ENCODE peak calls at places on chromosomes 12 and 14, in seven cellular contexts. Z is GM13977; W is body of pancreas; K is AG04450; X is activated CD4-positive, alpha-beta T cell treated with anti-CD3 and anti-CD28 coated beads, Interleukin-2, amount 10 ng/mL, durations not matched to agents 7 days and 5 days; J is kidney; E is activated naive CD8-positive, alpha-beta T cell treated with anti-CD3 and anti-CD28 coated beads for 36 hours. P is an unnamed sample.

GRCh38 chr12:67222302-67222701 is 46.9 kb upstream of the CAND1 start:
- DNase-seq in Z (no peak), W (peak), K (no peak), X (no peak), J (no peak), E (no peak), P (no peak)

GRCh38 chr12:102603021-102603420 is 122.7 kb upstream of the IGF1 start:
- DNase-seq in Z (no peak), W (no peak), K (no peak), X (no peak), J (no peak), E (no peak), P (no peak)

GRCh38 chr12:39722511-39722910 is 102.9 kb upstream of the ABCD2 start:
- DNase-seq in Z (no peak), W (no peak), K (no peak), X (no peak), J (no peak), E (no peak), P (no peak)

GRCh38 chr12:46473634-46474201 is 101.1 kb upstream of the SLC38A2 start:
- DNase-seq in Z (peak), W (peak), K (peak), X (no peak), J (peak), E (no peak), P (no peak)

GRCh38 chr14:70641548-70642312 is at the start of gene TTC9:
- DNase-seq in Z (peak), W (no peak), K (no peak), X (no peak), J (peak), E (peak), P (no peak)

GRCh38 chr12:21987786-21988185 is 46.6 kb upstream of the ABCC9 start:
- DNase-seq in Z (no peak), W (no peak), K (no peak), X (no peak), J (no peak), E (no peak), P (no peak)

GRCh38 chr12:117986705-117987469 is 18.1 kb upstream of the KSR2 start:
- DNase-seq in Z (no peak), W (no peak), K (no peak), X (no peak), J (no peak), E (no peak), P (no peak)

GRCh38 chr12:27463826-27464554 is 17.5 kb downstream of the SMCO2 start:
- DNase-seq in Z (no peak), W (peak), K (peak), X (no peak), J (peak), E (peak), P (no peak)

GRCh38 chr14:99568567-99569560 is 35.1 kb downstream of the CCDC85C start:
- DNase-seq in Z (no peak), W (peak), K (no peak), X (no peak), J (no peak), E (no peak), P (no peak)

GRCh38 chr14:63155511-63156189 is 48.6 kb upstream of the RHOJ start:
- DNase-seq in Z (no peak), W (no peak), K (no peak), X (no peak), J (no peak), E (no peak), P (no peak)

GRCh38 chr12:57793920-57794319 is 11.3 kb downstream of the TSFM start:
- DNase-seq in Z (no peak), W (no peak), K (no peak), X (no peak), J (no peak), E (no peak), P (no peak)

GRCh38 chr12:6133642-6134041 is 9.2 kb upstream of the VWF start:
- DNase-seq in Z (no peak), W (no peak), K (no peak), X (no peak), J (no peak), E (no peak), P (no peak)

GRCh38 chr12:131383741-131384543 is 326.9 kb upstream of the SFSWAP start:
- DNase-seq in Z (no peak), W (no peak), K (no peak), X (no peak), J (peak), E (no peak), P (no peak)

GRCh38 chr12:131095826-131096680 is 142.3 kb downstream of the ADGRD1 start:
- DNase-seq in Z (no peak), W (no peak), K (no peak), X (no peak), J (no peak), E (no peak), P (no peak)

GRCh38 chr12:95767703-95768102 is 22.9 kb downstream of the NTN4 start:
- DNase-seq in Z (no peak), W (no peak), K (no peak), X (no peak), J (no peak), E (no peak), P (no peak)